ENCODE peak calls at places on chromosomes 13 and 19, in four cellular contexts. One of them, this sample, is unnamed.
A peak's percentile ranks its signal among the peaks of the same experiment; 100 is the strongest.

GRCh38 chr19:19366691-19367396 is 38.6 kb upstream of the GATAD2A start:
- DNase-seq in iris pigment epithelial cell: peak; percentile 70
- DNase-seq in activated CD4-positive, alpha-beta T cell treated with anti-CD3 and anti-CD28 coated beads, Interleukin-2, amount 50 U/mL, for 48 hours: peak; percentile 77
- DNase-seq in fibroblast of pulmonary artery: peak; percentile 71
- DNase-seq in this sample: peak; percentile 91

GRCh38 chr19:41324921-41325639 is 15.1 kb downstream of the CCDC97 start:
- DNase-seq in iris pigment epithelial cell: peak; percentile 87
- DNase-seq in activated CD4-positive, alpha-beta T cell treated with anti-CD3 and anti-CD28 coated beads, Interleukin-2, amount 50 U/mL, for 48 hours: no peak
- DNase-seq in fibroblast of pulmonary artery: peak; percentile 88
- DNase-seq in this sample: no peak

GRCh38 chr13:76764429-76764828 is 121.8 kb downstream of the KCTD12 start:
- DNase-seq in iris pigment epithelial cell: peak; percentile 54
- DNase-seq in activated CD4-positive, alpha-beta T cell treated with anti-CD3 and anti-CD28 coated beads, Interleukin-2, amount 50 U/mL, for 48 hours: no peak
- DNase-seq in fibroblast of pulmonary artery: peak; percentile 90
- DNase-seq in this sample: peak; percentile 3

GRCh38 chr13:73325351-73326214 is 266.8 kb downstream of the KLF5 start:
- DNase-seq in iris pigment epithelial cell: peak; percentile 42
- DNase-seq in activated CD4-positive, alpha-beta T cell treated with anti-CD3 and anti-CD28 coated beads, Interleukin-2, amount 50 U/mL, for 48 hours: no peak
- DNase-seq in fibroblast of pulmonary artery: no peak
- DNase-seq in this sample: no peak

GRCh38 chr13:113854238-113855011 is 9.5 kb downstream of the GAS6 start:
- DNase-seq in iris pigment epithelial cell: no peak
- DNase-seq in activated CD4-positive, alpha-beta T cell treated with anti-CD3 and anti-CD28 coated beads, Interleukin-2, amount 50 U/mL, for 48 hours: no peak
- DNase-seq in fibroblast of pulmonary artery: peak; percentile 34
- DNase-seq in this sample: peak; percentile 56

GRCh38 chr19:30076751-30077670 is 135.0 kb downstream of the URI1 start:
- DNase-seq in iris pigment epithelial cell: no peak
- DNase-seq in activated CD4-positive, alpha-beta T cell treated with anti-CD3 and anti-CD28 coated beads, Interleukin-2, amount 50 U/mL, for 48 hours: no peak
- DNase-seq in fibroblast of pulmonary artery: no peak
- DNase-seq in this sample: no peak

GRCh38 chr13:76921516-76921915 is 26.8 kb upstream of the ACOD1 start:
- DNase-seq in iris pigment epithelial cell: no peak
- DNase-seq in activated CD4-positive, alpha-beta T cell treated with anti-CD3 and anti-CD28 coated beads, Interleukin-2, amount 50 U/mL, for 48 hours: no peak
- DNase-seq in fibroblast of pulmonary artery: peak; percentile 58
- DNase-seq in this sample: no peak

GRCh38 chr19:34082289-34083077 is 89.8 kb upstream of the LSM14A start:
- DNase-seq in iris pigment epithelial cell: peak; percentile 42
- DNase-seq in activated CD4-positive, alpha-beta T cell treated with anti-CD3 and anti-CD28 coated beads, Interleukin-2, amount 50 U/mL, for 48 hours: no peak
- DNase-seq in fibroblast of pulmonary artery: no peak
- DNase-seq in this sample: no peak

GRCh38 chr19:1767464-1767933 is 14.2 kb downstream of the ONECUT3 start:
- DNase-seq in iris pigment epithelial cell: no peak
- DNase-seq in activated CD4-positive, alpha-beta T cell treated with anti-CD3 and anti-CD28 coated beads, Interleukin-2, amount 50 U/mL, for 48 hours: peak; percentile 64
- DNase-seq in fibroblast of pulmonary artery: no peak
- DNase-seq in this sample: peak; percentile 73

GRCh38 chr13:40792284-40793051 is 3.1 kb downstream of the SLC25A15 start:
- DNase-seq in iris pigment epithelial cell: no peak
- DNase-seq in activated CD4-positive, alpha-beta T cell treated with anti-CD3 and anti-CD28 coated beads, Interleukin-2, amount 50 U/mL, for 48 hours: no peak
- DNase-seq in fibroblast of pulmonary artery: no peak
- DNase-seq in this sample: no peak

GRCh38 chr19:13832096-13832495 is 36.9 kb downstream of the ZSWIM4 start:
- DNase-seq in iris pigment epithelial cell: no peak
- DNase-seq in activated CD4-positive, alpha-beta T cell treated with anti-CD3 and anti-CD28 coated beads, Interleukin-2, amount 50 U/mL, for 48 hours: no peak
- DNase-seq in fibroblast of pulmonary artery: no peak
- DNase-seq in this sample: no peak

GRCh38 chr13:41111454-41111853 is 21.1 kb downstream of the KBTBD6 start:
- DNase-seq in iris pigment epithelial cell: peak; percentile 70
- DNase-seq in activated CD4-positive, alpha-beta T cell treated with anti-CD3 and anti-CD28 coated beads, Interleukin-2, amount 50 U/mL, for 48 hours: no peak
- DNase-seq in fibroblast of pulmonary artery: peak; percentile 41
- DNase-seq in this sample: no peak

GRCh38 chr13:23991119-23991518 is 93.8 kb upstream of the C1QTNF9B start:
- DNase-seq in iris pigment epithelial cell: no peak
- DNase-seq in activated CD4-positive, alpha-beta T cell treated with anti-CD3 and anti-CD28 coated beads, Interleukin-2, amount 50 U/mL, for 48 hours: no peak
- DNase-seq in fibroblast of pulmonary artery: no peak
- DNase-seq in this sample: no peak

GRCh38 chr19:28358604-28359003 is 854.3 kb downstream of the UQCRFS1 start:
- DNase-seq in iris pigment epithelial cell: no peak
- DNase-seq in activated CD4-positive, alpha-beta T cell treated with anti-CD3 and anti-CD28 coated beads, Interleukin-2, amount 50 U/mL, for 48 hours: no peak
- DNase-seq in fibroblast of pulmonary artery: no peak
- DNase-seq in this sample: peak; percentile 15

GRCh38 chr19:43751466-43752220 is 3.1 kb downstream of the SMG9 start:
- DNase-seq in iris pigment epithelial cell: peak; percentile 70
- DNase-seq in activated CD4-positive, alpha-beta T cell treated with anti-CD3 and anti-CD28 coated beads, Interleukin-2, amount 50 U/mL, for 48 hours: no peak
- DNase-seq in fibroblast of pulmonary artery: no peak
- DNase-seq in this sample: no peak

GRCh38 chr13:29379281-29379680 is 216.2 kb downstream of the SLC7A1 start:
- DNase-seq in iris pigment epithelial cell: no peak
- DNase-seq in activated CD4-positive, alpha-beta T cell treated with anti-CD3 and anti-CD28 coated beads, Interleukin-2, amount 50 U/mL, for 48 hours: no peak
- DNase-seq in fibroblast of pulmonary artery: no peak
- DNase-seq in this sample: no peak

GRCh38 chr13:61286148-61286745 is 129.4 kb downstream of the PCDH20 start:
- DNase-seq in iris pigment epithelial cell: no peak
- DNase-seq in activated CD4-positive, alpha-beta T cell treated with anti-CD3 and anti-CD28 coated beads, Interleukin-2, amount 50 U/mL, for 48 hours: no peak
- DNase-seq in fibroblast of pulmonary artery: peak; percentile 0
- DNase-seq in this sample: peak; percentile 10

GRCh38 chr19:49342291-49342721 is 7.1 kb downstream of the CD37 start:
- DNase-seq in iris pigment epithelial cell: no peak
- DNase-seq in activated CD4-positive, alpha-beta T cell treated with anti-CD3 and anti-CD28 coated beads, Interleukin-2, amount 50 U/mL, for 48 hours: no peak
- DNase-seq in fibroblast of pulmonary artery: no peak
- DNase-seq in this sample: no peak

GRCh38 chr13:29569253-29570057 is 26.0 kb downstream of the SLC7A1 start:
- DNase-seq in iris pigment epithelial cell: peak; percentile 34
- DNase-seq in activated CD4-positive, alpha-beta T cell treated with anti-CD3 and anti-CD28 coated beads, Interleukin-2, amount 50 U/mL, for 48 hours: no peak
- DNase-seq in fibroblast of pulmonary artery: peak; percentile 14
- DNase-seq in this sample: no peak

GRCh38 chr19:46546194-46546896 is 50.7 kb upstream of the PNMA8B start:
- DNase-seq in iris pigment epithelial cell: peak; percentile 61
- DNase-seq in activated CD4-positive, alpha-beta T cell treated with anti-CD3 and anti-CD28 coated beads, Interleukin-2, amount 50 U/mL, for 48 hours: no peak
- DNase-seq in fibroblast of pulmonary artery: peak; percentile 60
- DNase-seq in this sample: peak; percentile 81

GRCh38 chr19:16078311-16078758 is 2.0 kb downstream of the TPM4 start:
- DNase-seq in iris pigment epithelial cell: peak; percentile 58
- DNase-seq in activated CD4-positive, alpha-beta T cell treated with anti-CD3 and anti-CD28 coated beads, Interleukin-2, amount 50 U/mL, for 48 hours: peak; percentile 42
- DNase-seq in fibroblast of pulmonary artery: no peak
- DNase-seq in this sample: no peak

GRCh38 chr13:41496420-41497234 is 39.3 kb downstream of the RGCC start:
- DNase-seq in iris pigment epithelial cell: peak; percentile 87
- DNase-seq in activated CD4-positive, alpha-beta T cell treated with anti-CD3 and anti-CD28 coated beads, Interleukin-2, amount 50 U/mL, for 48 hours: no peak
- DNase-seq in fibroblast of pulmonary artery: peak; percentile 11
- DNase-seq in this sample: peak; percentile 14

GRCh38 chr13:96214804-96215445 is 125.0 kb downstream of the HS6ST3 start:
- DNase-seq in iris pigment epithelial cell: no peak
- DNase-seq in activated CD4-positive, alpha-beta T cell treated with anti-CD3 and anti-CD28 coated beads, Interleukin-2, amount 50 U/mL, for 48 hours: no peak
- DNase-seq in fibroblast of pulmonary artery: peak; percentile 5
- DNase-seq in this sample: no peak

GRCh38 chr13:26872444-26873173 is 112.0 kb upstream of the GPR12 start:
- DNase-seq in iris pigment epithelial cell: peak; percentile 44
- DNase-seq in activated CD4-positive, alpha-beta T cell treated with anti-CD3 and anti-CD28 coated beads, Interleukin-2, amount 50 U/mL, for 48 hours: peak; percentile 60
- DNase-seq in fibroblast of pulmonary artery: peak; percentile 42
- DNase-seq in this sample: peak; percentile 70

GRCh38 chr13:77789386-77789785 is 91.9 kb downstream of the SLAIN1 start:
- DNase-seq in iris pigment epithelial cell: no peak
- DNase-seq in activated CD4-positive, alpha-beta T cell treated with anti-CD3 and anti-CD28 coated beads, Interleukin-2, amount 50 U/mL, for 48 hours: no peak
- DNase-seq in fibroblast of pulmonary artery: no peak
- DNase-seq in this sample: peak; percentile 69

GRCh38 chr19:51441410-51442390 is 16.6 kb downstream of the SIGLEC8 start:
- DNase-seq in iris pigment epithelial cell: no peak
- DNase-seq in activated CD4-positive, alpha-beta T cell treated with anti-CD3 and anti-CD28 coated beads, Interleukin-2, amount 50 U/mL, for 48 hours: peak; percentile 87
- DNase-seq in fibroblast of pulmonary artery: no peak
- DNase-seq in this sample: peak; percentile 85